ENCODE peak calls at places on chromosome 10, in eight cellular contexts. V is glutamatergic neuron, X is GM12865, H is body of pancreas, I is AG10803, G is upper lobe of right lung, W is GM13976, K is Calu3. L is an unnamed sample.

GRCh38 chr10:14545827-14546226 is 215.1 kb upstream of the FRMD4A start:
- DNase-seq in V (no peak), X (no peak), H (no peak), I (peak), G (no peak), W (no peak), K (no peak), L (no peak)

GRCh38 chr10:598415-599170 is 90.9 kb downstream of the DIP2C start:
- DNase-seq in V (no peak), X (no peak), H (no peak), I (peak), G (peak), W (no peak), K (no peak), L (no peak)

GRCh38 chr10:44821290-44821689 is 89.8 kb upstream of the TMEM72 start:
- DNase-seq in V (no peak), X (no peak), H (no peak), I (no peak), G (no peak), W (no peak), K (peak), L (no peak)

GRCh38 chr10:125037145-125037544 is 95.2 kb downstream of the ZRANB1 start:
- DNase-seq in V (no peak), X (no peak), H (peak), I (peak), G (no peak), W (no peak), K (no peak), L (no peak)

GRCh38 chr10:74202356-74202755 is 51.3 kb downstream of the ADK start:
- DNase-seq in V (no peak), X (no peak), H (no peak), I (peak), G (no peak), W (no peak), K (no peak), L (no peak)

GRCh38 chr10:62454696-62455451 is 80.7 kb downstream of the ZNF365 start:
- DNase-seq in V (no peak), X (no peak), H (no peak), I (peak), G (no peak), W (no peak), K (peak), L (no peak)

GRCh38 chr10:35992107-35992506 is 350.0 kb upstream of the FZD8 start:
- DNase-seq in V (no peak), X (no peak), H (no peak), I (no peak), G (no peak), W (no peak), K (no peak), L (no peak)

GRCh38 chr10:13776861-13777301 is 190.1 kb downstream of the PRPF18 start:
- DNase-seq in V (no peak), X (peak), H (no peak), I (peak), G (no peak), W (no peak), K (no peak), L (no peak)

GRCh38 chr10:119370972-119371703 is 163.8 kb downstream of the GRK5 start:
- DNase-seq in V (no peak), X (no peak), H (no peak), I (peak), G (peak), W (no peak), K (no peak), L (peak)

GRCh38 chr10:98361131-98361633 is 53.8 kb downstream of the PYROXD2 start:
- DNase-seq in V (no peak), X (peak), H (peak), I (peak), G (peak), W (no peak), K (no peak), L (no peak)

GRCh38 chr10:101273330-101273729 is 44.1 kb upstream of the LBX1 start:
- DNase-seq in V (no peak), X (no peak), H (no peak), I (peak), G (no peak), W (no peak), K (no peak), L (no peak)

GRCh38 chr10:127552446-127552845 is 3.3 kb downstream of the NPS start:
- DNase-seq in V (no peak), X (no peak), H (no peak), I (no peak), G (no peak), W (no peak), K (no peak), L (no peak)

GRCh38 chr10:90885176-90885575 is 13.4 kb downstream of the RPP30 start:
- DNase-seq in V (no peak), X (no peak), H (no peak), I (peak), G (no peak), W (no peak), K (no peak), L (no peak)

GRCh38 chr10:102269017-102269416 is 23.7 kb downstream of the GBF1 start:
- DNase-seq in V (no peak), X (no peak), H (no peak), I (peak), G (no peak), W (no peak), K (no peak), L (no peak)

GRCh38 chr10:125060486-125060850 is 99.9 kb downstream of the CTBP2 start:
- DNase-seq in V (no peak), X (no peak), H (no peak), I (peak), G (no peak), W (no peak), K (no peak), L (no peak)

GRCh38 chr10:24444337-24444736 is 235.4 kb downstream of the KIAA1217 start:
- DNase-seq in V (no peak), X (no peak), H (no peak), I (peak), G (no peak), W (no peak), K (no peak), L (no peak)

GRCh38 chr10:360653-361052 is 225.4 kb downstream of the ZMYND11 start:
- DNase-seq in V (no peak), X (no peak), H (no peak), I (no peak), G (no peak), W (no peak), K (no peak), L (no peak)

GRCh38 chr10:63206997-63207952 is 74.1 kb downstream of the NRBF2 start:
- DNase-seq in V (no peak), X (peak), H (no peak), I (peak), G (no peak), W (no peak), K (no peak), L (no peak)

GRCh38 chr10:96387151-96387550 is 28.3 kb upstream of the OPALIN start:
- DNase-seq in V (no peak), X (no peak), H (no peak), I (peak), G (no peak), W (no peak), K (no peak), L (no peak)

GRCh38 chr10:11894381-11895107 is 71.4 kb downstream of the PROSER2 start:
- DNase-seq in V (no peak), X (no peak), H (no peak), I (no peak), G (peak), W (no peak), K (no peak), L (no peak)

GRCh38 chr10:67875340-67876238 is 8.9 kb upstream of the SIRT1 start:
- DNase-seq in V (no peak), X (no peak), H (no peak), I (no peak), G (no peak), W (no peak), K (no peak), L (no peak)

GRCh38 chr10:79941585-79942210 is 7.2 kb downstream of the SFTPD start:
- DNase-seq in V (no peak), X (no peak), H (no peak), I (no peak), G (no peak), W (no peak), K (no peak), L (peak)

GRCh38 chr10:101146392-101147251 is 15.5 kb downstream of the TLX1 start:
- DNase-seq in V (no peak), X (no peak), H (no peak), I (no peak), G (peak), W (no peak), K (no peak), L (no peak)

GRCh38 chr10:82254237-82254636 is 379.2 kb downstream of the NRG3 start:
- DNase-seq in V (no peak), X (no peak), H (no peak), I (no peak), G (no peak), W (no peak), K (no peak), L (no peak)

GRCh38 chr10:61492596-61492995 is 39.4 kb upstream of the TMEM26 start:
- DNase-seq in V (no peak), X (no peak), H (no peak), I (no peak), G (no peak), W (no peak), K (no peak), L (no peak)

GRCh38 chr10:24118246-24118645 is 90.7 kb upstream of the KIAA1217 start:
- DNase-seq in V (no peak), X (no peak), H (no peak), I (no peak), G (no peak), W (no peak), K (no peak), L (peak)

GRCh38 chr10:48896756-48897437 is 42.7 kb downstream of the LRRC18 start:
- DNase-seq in V (no peak), X (no peak), H (no peak), I (peak), G (no peak), W (no peak), K (no peak), L (no peak)

DNA sequence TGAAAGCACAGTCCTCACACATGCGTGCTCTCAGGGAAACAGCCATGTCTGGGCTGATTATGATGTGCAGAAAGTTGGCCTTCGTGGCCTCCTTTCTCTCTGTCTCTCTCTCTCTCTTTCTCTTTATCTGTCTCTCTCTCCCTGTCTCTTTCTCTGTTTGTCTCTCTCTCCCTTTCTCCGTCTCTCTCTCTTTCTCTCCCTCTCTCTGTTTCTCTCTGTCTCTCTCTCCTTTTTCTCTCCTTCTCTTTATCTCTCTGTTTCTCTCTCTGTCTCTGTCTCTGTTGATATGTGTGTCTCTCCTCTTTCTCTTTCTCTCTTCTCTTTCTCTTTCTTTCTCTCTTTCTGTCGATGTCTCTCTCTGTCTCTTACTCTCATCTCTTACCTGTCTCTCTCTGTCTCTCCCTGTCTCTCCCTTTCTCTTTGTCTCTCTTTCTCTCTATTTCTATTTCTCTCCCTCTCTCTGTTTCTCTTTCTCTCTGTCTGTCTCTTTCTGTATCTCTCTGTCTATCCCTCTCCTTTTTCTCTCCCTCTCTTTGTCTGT is 105.4 kb upstream of the MPP7 start:
- DNase-seq in V (no peak), X (no peak), H (no peak), I (no peak), G (no peak), W (no peak), K (no peak), L (no peak)
- TF ChIP-seq CTCF in V (no peak), X (no peak), H (no peak), I (no peak), G (no peak), W (no peak), K (no peak), L (no peak)

GRCh38 chr10:16314259-16314658 is 122.6 kb upstream of the PTER start:
- DNase-seq in V (no peak), X (peak), H (no peak), I (no peak), G (no peak), W (no peak), K (no peak), L (no peak)
- TF ChIP-seq CTCF in V (no peak), X (peak), H (no peak), I (no peak), G (no peak), W (no peak), K (no peak), L (no peak)

GRCh38 chr10:78335371-78335690 is 301.7 kb downstream of the RPS24 start:
- DNase-seq in V (no peak), X (no peak), H (no peak), I (no peak), G (no peak), W (no peak), K (no peak), L (no peak)
- TF ChIP-seq CTCF in V (no peak), X (no peak), H (no peak), I (no peak), G (no peak), W (no peak), K (no peak), L (no peak)

DNA sequence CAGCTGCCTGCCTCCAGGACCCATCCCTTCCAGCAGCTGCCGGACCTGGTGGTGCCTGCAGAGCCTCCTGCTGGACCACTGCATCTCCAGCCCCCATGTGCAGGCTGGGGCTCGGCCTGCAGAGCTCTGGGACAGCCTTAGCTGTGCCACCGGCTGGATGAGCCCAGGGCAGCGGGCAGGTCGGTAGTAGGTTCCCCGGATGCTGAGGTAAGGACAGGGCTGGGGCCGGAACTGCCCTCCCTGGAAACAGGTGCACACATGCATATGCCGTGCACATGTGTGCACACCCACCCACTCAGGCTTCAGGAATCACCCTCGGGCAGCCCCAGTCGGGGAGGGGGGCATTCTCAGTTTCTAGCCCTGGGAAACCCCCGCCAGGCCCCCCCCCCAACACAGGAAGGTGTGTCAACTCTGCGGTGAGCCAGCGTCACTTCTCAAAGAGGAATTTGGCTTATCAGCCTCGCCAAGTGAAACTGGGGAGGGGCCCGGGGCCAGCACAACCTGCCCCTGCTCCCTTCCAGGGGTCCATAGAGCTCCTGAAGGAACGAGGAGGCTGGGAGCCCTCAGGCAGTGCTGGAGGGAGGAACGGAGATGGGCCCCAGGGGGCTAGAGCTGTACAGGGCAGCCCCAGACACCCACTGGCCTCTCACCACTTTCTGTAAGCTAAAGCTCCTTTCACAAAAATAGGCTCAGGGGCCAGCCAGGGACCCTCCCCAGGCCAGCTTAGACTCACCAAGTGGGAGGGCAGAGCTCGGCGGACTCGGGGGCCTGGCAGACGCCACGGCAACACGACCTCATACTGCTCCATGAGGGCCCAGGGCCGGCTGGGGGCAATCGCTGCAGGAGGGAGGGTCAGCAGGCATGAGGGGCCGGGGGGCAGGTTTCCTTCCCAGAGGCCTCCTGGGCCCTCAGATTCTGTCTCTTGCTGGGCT is 1.7 kb downstream of the ADAM8 start:
- DNase-seq in V (no peak), X (peak), H (no peak), I (no peak), G (no peak), W (peak), K (peak), L (no peak)
- TF ChIP-seq CTCF in V (no peak), X (no peak), H (no peak), I (no peak), G (no peak), W (no peak), K (no peak), L (no peak)

DNA sequence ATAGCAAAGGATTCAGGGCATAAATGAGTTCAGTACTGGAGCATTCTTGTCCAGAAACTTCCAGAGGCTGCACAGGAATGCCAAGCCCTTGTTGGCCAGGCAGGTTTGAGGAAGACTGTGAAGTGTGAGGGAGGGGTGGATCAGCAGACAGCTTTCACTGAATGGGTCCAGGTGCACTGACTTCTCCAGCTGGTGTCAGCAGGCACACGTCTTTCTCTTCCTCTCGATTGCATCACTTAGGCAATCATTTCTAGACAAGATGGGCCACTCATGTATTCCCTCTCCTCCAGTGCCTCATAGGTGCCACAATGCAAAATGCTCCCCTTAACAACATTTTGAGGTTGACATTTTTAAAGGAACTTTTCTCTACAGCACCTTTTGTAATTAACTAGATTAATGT is 15.6 kb upstream of the PLEKHS1 start:
- DNase-seq in V (no peak), X (peak), H (no peak), I (no peak), G (no peak), W (no peak), K (peak), L (no peak)
- TF ChIP-seq CTCF in V (no peak), X (no peak), H (peak), I (no peak), G (no peak), W (no peak), K (no peak), L (no peak)